ENCODE peak calls at places on chromosomes 16 and 17, in four cellular contexts. One of them, this sample, is unnamed.

GRCh38 chr17:48592592-48592991 is 987 bp downstream of the HOXB5 start:
- ATAC-seq in HepG2: no peak
- ATAC-seq in upper lobe of left lung: peak
- ATAC-seq in GM12878: peak
- ATAC-seq in this sample: no peak

GRCh38 chr17:21174186-21174585 is 39.8 kb downstream of the TMEM11 start:
- ATAC-seq in HepG2: no peak
- ATAC-seq in upper lobe of left lung: no peak
- ATAC-seq in GM12878: no peak
- ATAC-seq in this sample: no peak

GRCh38 chr16:8892101-8892575 is 10.0 kb downstream of the LITAFD start:
- ATAC-seq in HepG2: no peak
- ATAC-seq in upper lobe of left lung: no peak
- ATAC-seq in GM12878: peak
- ATAC-seq in this sample: no peak

GRCh38 chr16:58548378-58548777 is 33.1 kb downstream of the SETD6 start:
- ATAC-seq in HepG2: no peak
- ATAC-seq in upper lobe of left lung: no peak
- ATAC-seq in GM12878: no peak
- ATAC-seq in this sample: no peak

GRCh38 chr17:64406321-64407200 is 15.9 kb upstream of the PECAM1 start:
- ATAC-seq in HepG2: peak
- ATAC-seq in upper lobe of left lung: peak
- ATAC-seq in GM12878: no peak
- ATAC-seq in this sample: no peak

GRCh38 chr17:4083173-4083572 is 59.7 kb downstream of the ZZEF1 start:
- ATAC-seq in HepG2: no peak
- ATAC-seq in upper lobe of left lung: no peak
- ATAC-seq in GM12878: no peak
- ATAC-seq in this sample: no peak

GRCh38 chr17:75459590-75460267 is 3.3 kb downstream of the TMEM94 start:
- ATAC-seq in HepG2: peak
- ATAC-seq in upper lobe of left lung: peak
- ATAC-seq in GM12878: peak
- ATAC-seq in this sample: no peak

GRCh38 chr17:52383493-52384100 is 225.1 kb upstream of the CA10 start:
- ATAC-seq in HepG2: peak
- ATAC-seq in upper lobe of left lung: peak
- ATAC-seq in GM12878: peak
- ATAC-seq in this sample: peak

GRCh38 chr17:47287068-47287467 is 33.4 kb downstream of the ITGB3 start:
- ATAC-seq in HepG2: no peak
- ATAC-seq in upper lobe of left lung: no peak
- ATAC-seq in GM12878: peak
- ATAC-seq in this sample: no peak

GRCh38 chr17:81701288-81702071 is 1.7 kb upstream of the MRPL12 start:
- ATAC-seq in HepG2: peak
- ATAC-seq in upper lobe of left lung: no peak
- ATAC-seq in GM12878: peak
- ATAC-seq in this sample: no peak

GRCh38 chr17:80277751-80278671 is 17.4 kb downstream of the RNF213 start:
- ATAC-seq in HepG2: no peak
- ATAC-seq in upper lobe of left lung: no peak
- ATAC-seq in GM12878: no peak
- ATAC-seq in this sample: peak

GRCh38 chr16:65005696-65006095 is 116.2 kb downstream of the CDH11 start:
- ATAC-seq in HepG2: no peak
- ATAC-seq in upper lobe of left lung: no peak
- ATAC-seq in GM12878: no peak
- ATAC-seq in this sample: no peak

GRCh38 chr16:65012357-65012756 is 109.5 kb downstream of the CDH11 start:
- ATAC-seq in HepG2: no peak
- ATAC-seq in upper lobe of left lung: no peak
- ATAC-seq in GM12878: no peak
- ATAC-seq in this sample: no peak

GRCh38 chr16:65004570-65004969 is 117.3 kb downstream of the CDH11 start:
- ATAC-seq in HepG2: no peak
- ATAC-seq in upper lobe of left lung: no peak
- ATAC-seq in GM12878: no peak
- ATAC-seq in this sample: no peak

GRCh38 chr16:65015577-65015976 is 106.3 kb downstream of the CDH11 start:
- ATAC-seq in HepG2: no peak
- ATAC-seq in upper lobe of left lung: no peak
- ATAC-seq in GM12878: no peak
- ATAC-seq in this sample: no peak

GRCh38 chr16:65010136-65010535 is 111.7 kb downstream of the CDH11 start:
- ATAC-seq in HepG2: no peak
- ATAC-seq in upper lobe of left lung: no peak
- ATAC-seq in GM12878: no peak
- ATAC-seq in this sample: no peak
- H3K27ac ChIP-seq in HepG2: no peak
- H3K27ac ChIP-seq in upper lobe of left lung: no peak
- H3K27ac ChIP-seq in GM12878: no peak
- H3K27ac ChIP-seq in this sample: no peak

GRCh38 chr17:42016411-42016831 is 818 bp downstream of the DNAJC7 start:
- ATAC-seq in HepG2: no peak
- ATAC-seq in upper lobe of left lung: no peak
- ATAC-seq in GM12878: peak
- ATAC-seq in this sample: no peak
- TF ChIP-seq EP300 in HepG2: no peak
- TF ChIP-seq EP300 in upper lobe of left lung: no peak
- TF ChIP-seq EP300 in GM12878: no peak
- TF ChIP-seq EP300 in this sample: no peak

GRCh38 chr16:85027968-85028637 is 508 bp downstream of the KIAA0513 start:
- ATAC-seq in HepG2: peak
- ATAC-seq in upper lobe of left lung: peak
- ATAC-seq in GM12878: peak
- ATAC-seq in this sample: peak
- H3K27ac ChIP-seq in HepG2: no peak
- H3K27ac ChIP-seq in upper lobe of left lung: peak
- H3K27ac ChIP-seq in GM12878: peak
- H3K27ac ChIP-seq in this sample: peak

DNA sequence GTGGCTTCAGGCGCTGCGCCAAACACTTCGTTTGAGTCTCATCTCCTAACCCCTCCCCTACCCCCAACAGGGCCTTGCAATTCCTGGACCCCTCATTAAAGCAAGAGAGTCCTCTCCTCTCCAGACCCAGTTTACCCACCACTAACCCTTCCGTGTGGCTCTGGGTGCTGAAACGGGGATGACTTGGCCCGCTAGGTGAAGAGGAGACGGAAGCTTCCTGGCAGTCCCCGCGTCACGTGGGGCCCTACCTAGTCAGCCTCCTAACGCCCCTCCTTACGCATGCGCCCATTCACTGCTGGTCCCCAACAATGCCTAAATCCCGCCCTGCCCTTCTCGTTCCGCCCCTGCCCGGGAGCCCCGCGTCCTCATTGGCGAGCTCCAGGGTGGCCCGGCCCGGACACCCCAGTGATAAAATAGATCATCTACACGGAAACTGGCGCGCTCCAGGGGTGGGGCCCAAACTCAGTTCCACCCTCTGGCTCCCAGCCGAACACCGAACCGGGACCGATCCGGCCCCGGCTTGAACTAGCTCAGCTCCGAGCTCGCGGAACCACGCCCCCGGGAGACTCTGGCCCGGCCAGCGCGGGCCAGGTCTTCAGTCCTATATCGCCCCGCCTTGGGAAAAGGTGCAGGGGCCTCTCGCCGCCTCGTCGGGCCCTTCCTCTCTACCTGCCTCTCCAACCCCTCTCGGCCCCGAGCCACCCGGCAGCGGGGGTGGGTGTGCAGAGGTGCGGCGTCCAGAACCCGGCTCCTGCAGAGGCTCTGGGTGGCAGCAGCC is at the start of gene SLC16A13:
- ATAC-seq in HepG2: peak
- ATAC-seq in upper lobe of left lung: peak
- ATAC-seq in GM12878: peak
- ATAC-seq in this sample: peak
- TF ChIP-seq EP300 in HepG2: peak
- TF ChIP-seq EP300 in upper lobe of left lung: no peak
- TF ChIP-seq EP300 in GM12878: peak
- TF ChIP-seq EP300 in this sample: no peak

This sample was measured in gastroesophageal sphincter.